ENCODE peak calls at places on chromosomes 5 and 9, in five cellular contexts. One of them, this sample, is unnamed.

GRCh38 chr9:110753734-110754231 is 85.2 kb downstream of the MUSK start:
- DNase-seq in GM12878: no peak
- DNase-seq in HepG2: no peak
- DNase-seq in SK-N-SH: peak
- DNase-seq in K562: no peak
- DNase-seq in this sample: no peak

GRCh38 chr5:134844252-134844651 is 1.5 kb upstream of the C5orf24 start:
- DNase-seq in K562: no peak
- DNase-seq in SK-N-SH: no peak
- DNase-seq in HepG2: no peak
- DNase-seq in GM12878: no peak
- DNase-seq in this sample: no peak

GRCh38 chr9:87708989-87709706 is 16.8 kb upstream of the CTSL start:
- DNase-seq in GM12878: no peak
- DNase-seq in HepG2: no peak
- DNase-seq in K562: no peak
- DNase-seq in SK-N-SH: no peak
- DNase-seq in this sample: no peak

GRCh38 chr9:119101048-119101447 is 268.2 kb downstream of the BRINP1 start:
- DNase-seq in K562: no peak
- DNase-seq in HepG2: no peak
- DNase-seq in GM12878: no peak
- DNase-seq in SK-N-SH: no peak
- DNase-seq in this sample: no peak

GRCh38 chr5:8136271-8136670 is 267.3 kb downstream of the MTRR start:
- DNase-seq in HepG2: no peak
- DNase-seq in GM12878: no peak
- DNase-seq in SK-N-SH: no peak
- DNase-seq in K562: no peak
- DNase-seq in this sample: no peak

GRCh38 chr5:11182441-11183080 is 421.5 kb upstream of the DAP start:
- DNase-seq in K562: peak
- DNase-seq in SK-N-SH: peak
- DNase-seq in GM12878: no peak
- DNase-seq in HepG2: peak
- DNase-seq in this sample: peak

GRCh38 chr9:2023532-2023931 is 8.4 kb downstream of the SMARCA2 start:
- DNase-seq in GM12878: no peak
- DNase-seq in K562: no peak
- DNase-seq in HepG2: no peak
- DNase-seq in SK-N-SH: no peak
- DNase-seq in this sample: no peak

GRCh38 chr9:30925635-30926034 is 1458.8 kb upstream of the ACO1 start:
- DNase-seq in K562: no peak
- DNase-seq in GM12878: no peak
- DNase-seq in HepG2: no peak
- DNase-seq in SK-N-SH: no peak
- DNase-seq in this sample: no peak

GRCh38 chr9:84852902-84853301 is 183.4 kb downstream of the NTRK2 start:
- DNase-seq in SK-N-SH: no peak
- DNase-seq in K562: no peak
- DNase-seq in GM12878: no peak
- DNase-seq in HepG2: no peak
- DNase-seq in this sample: no peak

GRCh38 chr5:9188956-9189355 is 356.9 kb downstream of the SEMA5A start:
- DNase-seq in GM12878: no peak
- DNase-seq in K562: no peak
- DNase-seq in SK-N-SH: no peak
- DNase-seq in HepG2: no peak
- DNase-seq in this sample: no peak

GRCh38 chr5:136309932-136310598 is 55.3 kb downstream of the TRPC7 start:
- DNase-seq in K562: no peak
- DNase-seq in HepG2: no peak
- DNase-seq in SK-N-SH: no peak
- DNase-seq in GM12878: peak
- DNase-seq in this sample: no peak

GRCh38 chr5:102531506-102531905 is 32.7 kb upstream of the SLCO6A1 start:
- DNase-seq in K562: no peak
- DNase-seq in HepG2: peak
- DNase-seq in SK-N-SH: no peak
- DNase-seq in GM12878: no peak
- DNase-seq in this sample: no peak

GRCh38 chr5:6750142-6750840 is 37.1 kb downstream of the TENT4A start:
- DNase-seq in K562: no peak
- DNase-seq in HepG2: no peak
- DNase-seq in SK-N-SH: no peak
- DNase-seq in GM12878: no peak
- DNase-seq in this sample: no peak

GRCh38 chr9:80028501-80028900 is 456.7 kb downstream of the TLE4 start:
- DNase-seq in SK-N-SH: peak
- DNase-seq in HepG2: no peak
- DNase-seq in GM12878: no peak
- DNase-seq in K562: no peak
- DNase-seq in this sample: no peak
- TF ChIP-seq FOXM1 in SK-N-SH: no peak
- TF ChIP-seq FOXM1 in HepG2: no peak
- TF ChIP-seq FOXM1 in GM12878: no peak
- TF ChIP-seq FOXM1 in K562: no peak
- TF ChIP-seq FOXM1 in this sample: no peak

DNA sequence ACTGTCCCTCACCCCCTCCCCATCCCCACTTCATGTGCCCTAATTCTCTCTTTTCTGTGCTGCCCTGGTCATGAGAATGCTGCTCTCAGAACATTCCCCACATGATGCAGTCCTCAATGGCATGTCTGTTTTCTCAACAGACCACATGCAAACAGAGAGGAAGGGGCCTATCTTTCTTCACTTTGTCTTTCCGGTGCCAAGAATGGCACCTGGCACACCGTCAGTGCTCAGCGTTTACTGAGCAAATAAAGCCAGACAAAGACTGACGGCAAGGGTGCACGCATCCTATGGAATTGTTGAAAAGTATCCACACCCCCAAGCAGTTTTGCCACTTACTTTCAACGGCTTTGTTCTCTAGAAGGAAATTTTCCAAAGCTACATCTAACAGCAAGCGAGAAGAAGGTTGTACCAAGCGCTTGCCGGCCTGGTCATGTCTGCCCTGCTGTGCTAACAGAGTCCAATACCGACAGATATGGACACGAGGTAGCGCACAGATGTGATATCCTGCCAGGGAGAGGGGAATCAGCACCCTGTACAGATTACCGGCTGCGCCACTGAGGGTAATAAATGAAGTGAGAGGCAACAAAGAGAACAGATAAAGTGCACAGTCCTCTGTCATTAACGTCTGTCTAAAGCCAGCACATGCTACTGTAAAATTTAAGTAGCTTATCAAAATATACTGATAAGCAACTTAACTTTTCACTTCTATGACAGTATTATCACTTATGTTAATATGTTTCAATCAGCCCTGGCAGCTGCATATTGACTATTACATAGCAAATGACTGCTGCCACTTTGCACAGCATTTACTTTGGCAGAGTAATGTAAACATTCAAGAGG is 251.7 kb downstream of the DENND1A start:
- DNase-seq in SK-N-SH: peak
- DNase-seq in HepG2: peak
- DNase-seq in K562: no peak
- DNase-seq in GM12878: no peak
- DNase-seq in this sample: peak
- TF ChIP-seq FOXM1 in SK-N-SH: no peak
- TF ChIP-seq FOXM1 in HepG2: no peak
- TF ChIP-seq FOXM1 in K562: no peak
- TF ChIP-seq FOXM1 in GM12878: no peak
- TF ChIP-seq FOXM1 in this sample: no peak

DNA sequence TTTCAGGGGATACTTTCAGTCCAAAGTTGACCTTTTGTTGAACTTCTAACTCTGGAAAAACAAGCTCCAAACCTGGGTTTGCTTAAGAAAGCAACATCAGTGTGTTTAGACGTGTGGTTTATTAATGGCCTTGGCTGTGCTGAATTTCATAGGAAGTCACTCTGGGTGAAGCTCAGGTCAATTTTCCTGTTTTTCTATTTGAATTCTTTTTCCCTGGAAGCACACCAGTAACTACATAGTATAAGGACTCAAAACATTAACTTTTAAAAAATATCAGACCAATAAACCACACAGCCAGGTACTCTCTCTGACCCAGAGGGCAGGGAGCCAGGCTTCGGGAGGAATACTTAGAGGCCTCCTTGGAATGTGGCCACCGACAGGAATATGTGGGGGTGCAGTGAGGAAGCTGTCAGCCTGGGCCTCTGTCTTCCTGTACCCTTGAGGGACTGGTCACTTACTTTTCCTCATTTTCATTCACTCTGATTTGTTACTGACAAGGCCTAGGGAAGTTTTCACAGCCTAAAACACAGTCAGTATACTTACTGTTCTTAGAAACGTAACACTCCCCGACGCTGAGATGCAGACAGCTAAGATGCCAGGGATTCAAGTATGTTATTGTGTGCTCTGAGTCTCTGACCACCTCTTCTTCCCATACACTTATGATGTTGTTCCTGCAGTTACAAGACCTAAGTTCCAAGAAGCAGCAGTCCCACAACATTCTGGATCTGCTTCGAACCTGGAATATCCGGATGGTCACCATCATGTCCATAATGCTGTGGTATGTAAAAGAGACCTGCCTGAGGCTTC is 18.9 kb downstream of the SLC22A5 start:
- DNase-seq in K562: no peak
- DNase-seq in SK-N-SH: no peak
- DNase-seq in HepG2: no peak
- DNase-seq in GM12878: no peak
- DNase-seq in this sample: no peak
- TF ChIP-seq FOXM1 in K562: no peak
- TF ChIP-seq FOXM1 in SK-N-SH: no peak
- TF ChIP-seq FOXM1 in HepG2: no peak
- TF ChIP-seq FOXM1 in GM12878: no peak
- TF ChIP-seq FOXM1 in this sample: no peak

GRCh38 chr5:79774855-79775237 is 85.2 kb downstream of the CMYA5 start:
- DNase-seq in HepG2: no peak
- DNase-seq in K562: no peak
- DNase-seq in GM12878: no peak
- DNase-seq in SK-N-SH: no peak
- DNase-seq in this sample: no peak

GRCh38 chr5:79771387-79771786 is 81.8 kb downstream of the CMYA5 start:
- DNase-seq in GM12878: no peak
- DNase-seq in K562: no peak
- DNase-seq in SK-N-SH: no peak
- DNase-seq in HepG2: no peak
- DNase-seq in this sample: peak

GRCh38 chr5:79773612-79774011 is 84.0 kb downstream of the CMYA5 start:
- DNase-seq in HepG2: no peak
- DNase-seq in GM12878: no peak
- DNase-seq in K562: no peak
- DNase-seq in SK-N-SH: no peak
- DNase-seq in this sample: no peak

GRCh38 chr5:79772651-79773050 is 83.0 kb downstream of the CMYA5 start:
- DNase-seq in SK-N-SH: no peak
- DNase-seq in GM12878: no peak
- DNase-seq in HepG2: no peak
- DNase-seq in K562: no peak
- DNase-seq in this sample: no peak

GRCh38 chr5:79774171-79774854 is 84.7 kb downstream of the CMYA5 start:
- DNase-seq in SK-N-SH: peak
- DNase-seq in GM12878: no peak
- DNase-seq in K562: peak
- DNase-seq in HepG2: peak
- DNase-seq in this sample: peak
- TF ChIP-seq FOXM1 in SK-N-SH: no peak
- TF ChIP-seq FOXM1 in GM12878: no peak
- TF ChIP-seq FOXM1 in K562: no peak
- TF ChIP-seq FOXM1 in HepG2: no peak
- TF ChIP-seq FOXM1 in this sample: no peak

GRCh38 chr5:154273963-154274827 is 83.7 kb downstream of the GALNT10 start:
- DNase-seq in K562: no peak
- DNase-seq in HepG2: no peak
- DNase-seq in GM12878: no peak
- DNase-seq in SK-N-SH: no peak
- DNase-seq in this sample: no peak
- TF ChIP-seq FOXM1 in K562: no peak
- TF ChIP-seq FOXM1 in HepG2: no peak
- TF ChIP-seq FOXM1 in GM12878: no peak
- TF ChIP-seq FOXM1 in SK-N-SH: no peak
- TF ChIP-seq FOXM1 in this sample: no peak

GRCh38 chr5:153256-153655 is 38.0 kb upstream of the LRRC14B start:
- DNase-seq in HepG2: no peak
- DNase-seq in GM12878: no peak
- DNase-seq in SK-N-SH: no peak
- DNase-seq in K562: no peak
- DNase-seq in this sample: no peak

GRCh38 chr5:147751-148150 is 43.5 kb upstream of the LRRC14B start:
- DNase-seq in GM12878: no peak
- DNase-seq in HepG2: no peak
- DNase-seq in SK-N-SH: no peak
- DNase-seq in K562: no peak
- DNase-seq in this sample: no peak

GRCh38 chr5:152077-152476 is 39.2 kb upstream of the LRRC14B start:
- DNase-seq in K562: no peak
- DNase-seq in GM12878: no peak
- DNase-seq in SK-N-SH: no peak
- DNase-seq in HepG2: no peak
- DNase-seq in this sample: no peak

GRCh38 chr5:145585-146323 is 45.5 kb upstream of the LRRC14B start:
- DNase-seq in HepG2: no peak
- DNase-seq in SK-N-SH: no peak
- DNase-seq in GM12878: no peak
- DNase-seq in K562: no peak
- DNase-seq in this sample: no peak

DNA sequence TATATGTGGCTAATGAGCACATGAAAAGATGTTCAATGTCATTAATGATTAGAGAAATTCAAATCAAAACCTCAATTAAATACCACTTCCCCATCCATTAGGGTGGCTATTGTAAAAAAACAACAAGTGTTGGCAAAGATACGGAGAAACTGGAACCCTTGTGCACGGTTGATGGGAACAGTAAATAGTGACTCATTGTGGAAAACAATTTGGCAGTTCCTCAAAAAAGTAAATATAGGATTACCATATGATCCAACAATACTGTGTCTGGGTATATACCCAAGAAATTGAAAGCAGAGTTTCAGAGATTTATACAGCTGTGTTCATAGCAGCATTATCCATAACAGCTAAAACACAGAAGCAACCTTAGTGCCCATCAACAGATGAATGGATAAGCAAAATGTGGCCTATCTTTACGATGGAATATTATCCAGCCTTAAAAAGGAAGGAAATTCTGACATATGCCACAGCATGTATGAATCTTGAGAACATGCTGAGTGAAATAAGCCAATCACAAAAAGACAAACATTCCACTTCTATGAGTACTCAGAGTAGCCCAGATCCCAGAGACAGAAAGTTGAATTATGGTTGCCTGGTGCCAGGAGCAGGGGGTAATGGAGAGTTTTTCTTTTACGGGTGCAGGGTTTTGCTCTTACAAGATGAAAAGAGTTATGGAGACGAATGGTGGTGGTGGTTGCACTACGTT is 41.4 kb upstream of the LRRC14B start:
- DNase-seq in K562: no peak
- DNase-seq in SK-N-SH: no peak
- DNase-seq in GM12878: no peak
- DNase-seq in HepG2: no peak
- DNase-seq in this sample: no peak
- TF ChIP-seq FOXM1 in K562: no peak
- TF ChIP-seq FOXM1 in SK-N-SH: no peak
- TF ChIP-seq FOXM1 in GM12878: no peak
- TF ChIP-seq FOXM1 in HepG2: no peak
- TF ChIP-seq FOXM1 in this sample: no peak

GRCh38 chr9:13113201-13113600 is 166.3 kb downstream of the MPDZ start:
- DNase-seq in K562: no peak
- DNase-seq in HepG2: no peak
- DNase-seq in GM12878: no peak
- DNase-seq in SK-N-SH: no peak
- DNase-seq in this sample: no peak
- TF ChIP-seq FOXM1 in K562: no peak
- TF ChIP-seq FOXM1 in HepG2: no peak
- TF ChIP-seq FOXM1 in GM12878: no peak
- TF ChIP-seq FOXM1 in SK-N-SH: no peak
- TF ChIP-seq FOXM1 in this sample: no peak